ENCODE peak calls at places on chromosomes 3 and 15, in eight cellular contexts. K is CD4-positive, alpha-beta memory T cell; T is uterus; R is mesenchymal stem cell; X is ovary; S is PC-3; P is A549; H is prostate gland. F is an unnamed sample.

GRCh38 chr3:69821133-69821532 is 81.9 kb downstream of the MITF start:
- DNase-seq in P (no peak), T (no peak), R (no peak), K (no peak), S (no peak), H (no peak), X (no peak), F (no peak)

GRCh38 chr3:177554900-177555759 is 357.8 kb upstream of the TBL1XR1 start:
- DNase-seq in S (peak; percentile 53), K (no peak), R (peak; percentile 51), P (no peak), X (no peak), H (no peak), T (no peak), F (peak; percentile 49)

GRCh38 chr15:39788108-39788507 is 5.5 kb upstream of the FSIP1 start:
- DNase-seq in S (no peak), P (no peak), T (no peak), H (no peak), R (peak; percentile 74), K (no peak), X (no peak), F (no peak)

GRCh38 chr15:23422099-23422945 is 24.7 kb downstream of the GOLGA6L2 start:
- DNase-seq in H (no peak), K (no peak), S (no peak), R (no peak), T (no peak), P (no peak), X (no peak), F (no peak)

GRCh38 chr3:177830411-177830849 is 633.1 kb upstream of the TBL1XR1 start:
- DNase-seq in R (peak; percentile 70), P (no peak), T (peak; percentile 61), H (peak; percentile 46), K (no peak), X (no peak), S (peak; percentile 31), F (no peak)

GRCh38 chr3:55518451-55518850 is 31.3 kb upstream of the WNT5A start:
- DNase-seq in R (no peak), P (no peak), H (no peak), T (no peak), X (no peak), S (peak; percentile 92), K (no peak), F (no peak)

GRCh38 chr15:89377842-89378698 is 43.4 kb upstream of the POLG start:
- DNase-seq in S (peak; percentile 91), P (no peak), R (no peak), K (no peak), X (no peak), H (peak; percentile 69), T (no peak), F (no peak)

GRCh38 chr15:68583936-68584703 is 5.3 kb downstream of the CORO2B start:
- DNase-seq in T (no peak), P (no peak), H (no peak), X (no peak), S (no peak), R (no peak), K (no peak), F (no peak)

GRCh38 chr3:42151596-42152145 is 60.5 kb downstream of the TRAK1 start:
- DNase-seq in P (no peak), X (no peak), K (no peak), R (no peak), H (no peak), S (peak; percentile 78), T (no peak), F (no peak)

GRCh38 chr15:80744826-80745225 is 34.3 kb upstream of the CEMIP start:
- DNase-seq in P (no peak), S (peak; percentile 41), H (no peak), X (no peak), R (peak; percentile 67), K (no peak), T (no peak), F (no peak)

GRCh38 chr3:106068386-106068785 is 199.6 kb upstream of the CBLB start:
- DNase-seq in X (peak; percentile 70), S (no peak), H (no peak), R (no peak), P (no peak), T (no peak), K (no peak), F (no peak)

GRCh38 chr3:46702246-46703012 is 1.2 kb downstream of the TMIE start:
- DNase-seq in X (peak; percentile 16), H (no peak), R (no peak), P (no peak), T (no peak), S (no peak), K (no peak), F (no peak)

GRCh38 chr3:32577621-32578556 is 7.2 kb upstream of the DYNC1LI1 start:
- DNase-seq in R (peak; percentile 17), K (no peak), T (no peak), S (peak; percentile 19), P (no peak), H (no peak), X (no peak), F (no peak)

GRCh38 chr3:34683851-34684250 is 885.4 kb downstream of the PDCD6IP start:
- DNase-seq in P (peak; percentile 2), H (peak; percentile 57), T (peak; percentile 45), X (no peak), S (peak; percentile 71), K (peak; percentile 2), R (peak; percentile 46), F (peak; percentile 50)

GRCh38 chr3:45817788-45818523 is 21.6 kb upstream of the SLC6A20 start:
- DNase-seq in X (peak; percentile 23), H (peak; percentile 82), S (peak; percentile 97), P (peak; percentile 30), R (peak; percentile 94), T (peak; percentile 78), K (no peak), F (peak; percentile 86)

GRCh38 chr3:121992601-121993560 is 29.2 kb downstream of the ILDR1 start:
- DNase-seq in H (no peak), X (no peak), R (no peak), P (no peak), S (no peak), T (no peak), K (no peak), F (no peak)

DNA sequence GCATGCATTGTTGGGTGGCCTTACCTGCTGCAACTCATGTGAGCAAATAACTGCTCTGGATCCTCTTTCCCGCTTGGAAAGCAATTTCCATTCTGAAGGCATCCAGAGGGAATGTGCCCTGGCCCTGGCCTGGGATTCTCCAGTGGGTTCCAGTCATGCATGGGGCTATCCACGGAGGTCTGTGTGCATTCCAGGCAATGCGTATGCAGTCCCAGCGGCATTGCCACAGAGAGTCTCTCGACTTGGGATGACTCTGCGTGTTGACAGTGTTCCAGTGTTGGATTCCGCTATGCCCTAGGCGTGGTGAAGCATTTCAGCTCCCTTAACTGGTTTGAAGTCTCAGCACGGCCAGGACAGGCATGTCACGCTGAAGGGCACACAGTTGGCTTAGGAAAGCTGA is 113.9 kb downstream of the SNRPN start:
- DNase-seq in H (no peak), S (no peak), R (no peak), K (no peak), X (no peak), P (no peak), T (no peak), F (no peak)
- H3K27ac ChIP-seq in H (no peak overlapping the region), S (no peak overlapping the region), R (no peak overlapping the region), K (no peak overlapping the region), X (no peak overlapping the region), P (no peak overlapping the region), T (no peak overlapping the region), F (no peak overlapping the region)

GRCh38 chr3:15462451-15462850 is 35.1 kb downstream of the EAF1 start:
- DNase-seq in S (no peak), X (no peak), P (no peak), H (no peak), T (no peak), R (no peak), K (no peak), F (no peak)

GRCh38 chr3:15460891-15461524 is 33.6 kb downstream of the EAF1 start:
- DNase-seq in K (peak; percentile 9), T (no peak), R (no peak), X (no peak), S (no peak), H (no peak), P (no peak), F (no peak)

GRCh38 chr3:15453991-15454625 is 26.7 kb downstream of the EAF1 start:
- DNase-seq in P (no peak), S (no peak), T (no peak), K (no peak), X (no peak), H (no peak), R (no peak), F (no peak)

GRCh38 chr3:15454965-15455364 is 27.6 kb downstream of the EAF1 start:
- DNase-seq in R (no peak), S (no peak), H (no peak), X (no peak), T (no peak), P (no peak), K (no peak), F (no peak)

GRCh38 chr3:15458212-15458780 is 30.9 kb downstream of the EAF1 start:
- DNase-seq in X (no peak), R (no peak), P (no peak), H (no peak), K (no peak), T (no peak), S (no peak), F (no peak)
- H3K27ac ChIP-seq in X (no peak overlapping the region), R (no peak overlapping the region), P (no peak overlapping the region), H (no peak overlapping the region), K (no peak overlapping the region), T (no peak overlapping the region), S (no peak overlapping the region), F (no peak overlapping the region)

DNA sequence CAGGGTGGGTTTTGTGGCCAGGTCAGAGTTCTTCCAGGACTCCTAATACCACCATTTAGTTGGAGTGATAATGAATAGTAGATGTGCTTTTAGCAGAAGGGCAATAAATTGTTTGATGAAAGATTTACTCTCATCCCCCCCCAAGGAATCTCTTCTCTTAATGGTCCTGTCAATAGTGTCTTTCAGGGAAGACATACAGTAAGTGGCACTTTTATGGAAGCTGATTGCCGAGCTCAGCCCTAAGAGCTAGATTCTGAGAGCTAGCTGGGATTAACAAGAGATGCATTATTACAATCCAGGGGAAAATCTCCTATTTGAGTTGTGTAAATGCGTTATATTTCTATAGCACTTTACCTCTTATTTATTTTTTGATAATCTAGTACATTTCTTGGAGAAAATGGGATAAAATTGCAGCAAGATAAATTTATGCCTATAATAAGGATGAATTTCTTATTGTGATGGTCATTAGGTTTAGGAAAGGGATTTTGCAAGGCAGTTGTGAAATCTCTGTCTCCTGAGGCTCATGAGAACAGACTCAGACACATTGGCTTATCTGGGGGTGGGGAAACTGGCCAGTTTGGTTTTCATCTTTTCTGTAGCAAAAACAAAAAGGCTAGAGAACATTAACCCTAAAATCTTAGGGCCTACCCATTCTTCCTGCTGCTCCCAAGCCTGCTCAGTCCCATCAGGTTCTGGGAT is 41.6 kb upstream of the CLSTN2 start:
- DNase-seq in H (no peak), X (peak; percentile 35), S (no peak), T (peak; percentile 41), P (no peak), R (no peak), K (no peak), F (no peak)
- H3K27ac ChIP-seq in H (no peak overlapping the region), X (peak overlapping the region; percentile 84), S (no peak overlapping the region), T (peak overlapping the region; percentile 49), P (no peak overlapping the region), R (no peak overlapping the region), K (no peak overlapping the region), F (no peak overlapping the region)

DNA sequence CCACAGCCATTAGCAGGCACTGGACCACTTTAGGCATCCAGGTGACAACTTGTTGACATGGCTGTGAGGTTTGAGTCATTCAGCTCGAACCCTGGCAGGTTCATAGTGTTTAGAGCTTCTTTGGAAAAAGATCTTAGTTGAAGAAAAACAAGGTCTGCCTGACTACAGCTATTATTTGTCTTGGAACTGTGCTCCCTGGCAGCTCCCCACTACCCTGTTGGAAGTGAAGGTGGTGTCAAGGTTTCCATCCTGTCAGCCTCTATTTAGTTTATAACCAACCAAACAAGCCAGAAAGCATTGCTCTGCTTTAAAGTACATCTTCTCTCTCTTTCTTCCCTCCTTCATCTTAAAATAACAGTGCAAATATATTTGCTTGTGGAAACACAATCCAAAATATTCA is 56.8 kb downstream of the KAT2B start:
- DNase-seq in K (no peak), X (peak; percentile 38), T (no peak), R (no peak), H (peak; percentile 79), S (no peak), P (no peak), F (no peak)
- H3K27ac ChIP-seq in K (no peak overlapping the region), X (peak overlapping the region; percentile 28), T (no peak overlapping the region), R (no peak overlapping the region), H (peak overlapping the region; percentile 57), S (no peak overlapping the region), P (no peak overlapping the region), F (no peak overlapping the region)

F was measured in brain microvascular endothelial cell.